ENCODE peak calls at places on chromosomes 7 and 10, in seven cellular contexts. One of them, this sample, is unnamed.

GRCh38 chr7:104064969-104065387 is 75.5 kb upstream of the RELN start:
- DNase-seq in NCI-H2081: no peak
- DNase-seq in CD8-positive, alpha-beta T cell: no peak
- DNase-seq in SHP77 treated with DMSO at 0.1 percent for 48 hours: no peak
- DNase-seq in activated CD4-positive, alpha-beta T cell treated with anti-CD3 and anti-CD28 coated beads for 36 hours: no peak
- DNase-seq in A172: no peak
- DNase-seq in activated T-cell treated with anti-CD3 and anti-CD28 coated beads for 1 hour: no peak
- DNase-seq in this sample: no peak

GRCh38 chr7:51318886-51319579 is 2.4 kb upstream of the COBL start:
- DNase-seq in NCI-H2081: no peak
- DNase-seq in CD8-positive, alpha-beta T cell: no peak
- DNase-seq in SHP77 treated with DMSO at 0.1 percent for 48 hours: no peak
- DNase-seq in activated CD4-positive, alpha-beta T cell treated with anti-CD3 and anti-CD28 coated beads for 36 hours: no peak
- DNase-seq in A172: no peak
- DNase-seq in activated T-cell treated with anti-CD3 and anti-CD28 coated beads for 1 hour: no peak
- DNase-seq in this sample: no peak

GRCh38 chr7:130187360-130187759 is 17.8 kb downstream of the TMEM209 start:
- DNase-seq in NCI-H2081: no peak
- DNase-seq in CD8-positive, alpha-beta T cell: no peak
- DNase-seq in SHP77 treated with DMSO at 0.1 percent for 48 hours: no peak
- DNase-seq in activated CD4-positive, alpha-beta T cell treated with anti-CD3 and anti-CD28 coated beads for 36 hours: no peak
- DNase-seq in A172: no peak
- DNase-seq in activated T-cell treated with anti-CD3 and anti-CD28 coated beads for 1 hour: no peak
- DNase-seq in this sample: no peak

GRCh38 chr7:127905491-127906330 is 125.5 kb downstream of the LRRC4 start:
- DNase-seq in NCI-H2081: peak; percentile 17
- DNase-seq in CD8-positive, alpha-beta T cell: no peak
- DNase-seq in SHP77 treated with DMSO at 0.1 percent for 48 hours: no peak
- DNase-seq in activated CD4-positive, alpha-beta T cell treated with anti-CD3 and anti-CD28 coated beads for 36 hours: peak; percentile 48
- DNase-seq in A172: no peak
- DNase-seq in activated T-cell treated with anti-CD3 and anti-CD28 coated beads for 1 hour: no peak
- DNase-seq in this sample: no peak

GRCh38 chr10:94549221-94549620 is 3.6 kb downstream of the HELLS start:
- DNase-seq in NCI-H2081: no peak
- DNase-seq in CD8-positive, alpha-beta T cell: no peak
- DNase-seq in SHP77 treated with DMSO at 0.1 percent for 48 hours: no peak
- DNase-seq in activated CD4-positive, alpha-beta T cell treated with anti-CD3 and anti-CD28 coated beads for 36 hours: no peak
- DNase-seq in A172: no peak
- DNase-seq in activated T-cell treated with anti-CD3 and anti-CD28 coated beads for 1 hour: no peak
- DNase-seq in this sample: no peak

GRCh38 chr10:126199221-126199998 is 188.9 kb downstream of the ADAM12 start:
- DNase-seq in NCI-H2081: no peak
- DNase-seq in CD8-positive, alpha-beta T cell: no peak
- DNase-seq in SHP77 treated with DMSO at 0.1 percent for 48 hours: peak; percentile 25
- DNase-seq in activated CD4-positive, alpha-beta T cell treated with anti-CD3 and anti-CD28 coated beads for 36 hours: no peak
- DNase-seq in A172: peak; percentile 95
- DNase-seq in activated T-cell treated with anti-CD3 and anti-CD28 coated beads for 1 hour: no peak
- DNase-seq in this sample: no peak

GRCh38 chr7:133536450-133536849 is 283.6 kb downstream of the EXOC4 start:
- DNase-seq in NCI-H2081: no peak
- DNase-seq in CD8-positive, alpha-beta T cell: no peak
- DNase-seq in SHP77 treated with DMSO at 0.1 percent for 48 hours: no peak
- DNase-seq in activated CD4-positive, alpha-beta T cell treated with anti-CD3 and anti-CD28 coated beads for 36 hours: no peak
- DNase-seq in A172: no peak
- DNase-seq in activated T-cell treated with anti-CD3 and anti-CD28 coated beads for 1 hour: no peak
- DNase-seq in this sample: no peak

GRCh38 chr10:122221958-122222357 is 49.1 kb upstream of the BTBD16 start:
- DNase-seq in NCI-H2081: no peak
- DNase-seq in CD8-positive, alpha-beta T cell: no peak
- DNase-seq in SHP77 treated with DMSO at 0.1 percent for 48 hours: no peak
- DNase-seq in activated CD4-positive, alpha-beta T cell treated with anti-CD3 and anti-CD28 coated beads for 36 hours: no peak
- DNase-seq in A172: no peak
- DNase-seq in activated T-cell treated with anti-CD3 and anti-CD28 coated beads for 1 hour: no peak
- DNase-seq in this sample: no peak

GRCh38 chr7:51455948-51456347 is 139.3 kb upstream of the COBL start:
- DNase-seq in NCI-H2081: peak; percentile 58
- DNase-seq in CD8-positive, alpha-beta T cell: no peak
- DNase-seq in SHP77 treated with DMSO at 0.1 percent for 48 hours: peak; percentile 55
- DNase-seq in activated CD4-positive, alpha-beta T cell treated with anti-CD3 and anti-CD28 coated beads for 36 hours: no peak
- DNase-seq in A172: no peak
- DNase-seq in activated T-cell treated with anti-CD3 and anti-CD28 coated beads for 1 hour: no peak
- DNase-seq in this sample: no peak

GRCh38 chr10:113103131-113103830 is 153.2 kb downstream of the TCF7L2 start:
- DNase-seq in NCI-H2081: no peak
- DNase-seq in CD8-positive, alpha-beta T cell: no peak
- DNase-seq in SHP77 treated with DMSO at 0.1 percent for 48 hours: no peak
- DNase-seq in activated CD4-positive, alpha-beta T cell treated with anti-CD3 and anti-CD28 coated beads for 36 hours: no peak
- DNase-seq in A172: peak; percentile 57
- DNase-seq in activated T-cell treated with anti-CD3 and anti-CD28 coated beads for 1 hour: no peak
- DNase-seq in this sample: no peak

GRCh38 chr7:111853231-111853990 is 291.1 kb upstream of the IMMP2L start:
- DNase-seq in NCI-H2081: no peak
- DNase-seq in CD8-positive, alpha-beta T cell: no peak
- DNase-seq in SHP77 treated with DMSO at 0.1 percent for 48 hours: no peak
- DNase-seq in activated CD4-positive, alpha-beta T cell treated with anti-CD3 and anti-CD28 coated beads for 36 hours: no peak
- DNase-seq in A172: no peak
- DNase-seq in activated T-cell treated with anti-CD3 and anti-CD28 coated beads for 1 hour: no peak
- DNase-seq in this sample: no peak

This sample was measured in prostate gland.